ENCODE peak calls at places on chromosomes 13 and 19, in eight cellular contexts. C is NCI-H187; Z is activated T-cell treated with anti-CD3 and anti-CD28 coated beads, Interleukin-2, amount 50 U/mL, for 24 hours; N is GM03348; A is BJ; E is T-helper 2 cell; Q is stimulated activated CD4-positive, alpha-beta T cell treated with anti-CD3 and anti-CD28 coated beads, Interleukin-2, amount 100 ng/mL, for 24 hours; S is T-helper 9 cell. G is an unnamed sample.

GRCh38 chr13:79402679-79403078 is 3.4 kb downstream of the RBM26 start:
- DNase-seq in Q (no peak), A (no peak), S (no peak), Z (no peak), C (no peak), N (no peak), E (no peak), G (no peak)

GRCh38 chr13:39862891-39863290 is 207.4 kb downstream of the COG6 start:
- DNase-seq in S (no peak), N (no peak), Q (no peak), A (no peak), E (no peak), Z (no peak), C (no peak), G (no peak)

GRCh38 chr19:7415163-7415856 is 66.6 kb downstream of the ARHGEF18 start:
- DNase-seq in S (no peak), Q (no peak), Z (no peak), C (no peak), N (no peak), A (no peak), E (no peak), G (peak; percentile 11)

GRCh38 chr13:95087746-95088305 is 213.4 kb downstream of the ABCC4 start:
- DNase-seq in N (peak; percentile 42), E (no peak), S (no peak), Q (no peak), Z (no peak), C (no peak), A (no peak), G (no peak)

GRCh38 chr13:46795321-46795720 is 1.6 kb downstream of the ESD start:
- DNase-seq in N (no peak), E (no peak), Q (no peak), Z (no peak), C (no peak), S (no peak), A (no peak), G (no peak)

GRCh38 chr19:54684537-54684936 is 21.8 kb downstream of the LILRB4 start:
- DNase-seq in Z (no peak), Q (no peak), C (no peak), A (no peak), S (no peak), E (peak; percentile 29), N (no peak), G (no peak)

GRCh38 chr19:28374971-28375370 is 838.0 kb downstream of the UQCRFS1 start:
- DNase-seq in N (no peak), S (no peak), Z (no peak), Q (no peak), E (no peak), A (no peak), C (no peak), G (no peak)

GRCh38 chr19:850221-850978 is 1.7 kb upstream of the ELANE start:
- DNase-seq in C (no peak), S (no peak), N (peak; percentile 92), Z (no peak), Q (no peak), E (peak; percentile 45), A (peak; percentile 75), G (no peak)

GRCh38 chr19:17404621-17405249 is 695 bp downstream of the BST2 start:
- DNase-seq in A (no peak), N (no peak), E (no peak), Z (peak; percentile 35), C (no peak), S (no peak), Q (no peak), G (no peak)

GRCh38 chr19:46606681-46607440 is 5.7 kb downstream of the CALM3 start:
- DNase-seq in Z (no peak), Q (no peak), S (no peak), N (no peak), C (no peak), A (no peak), E (no peak), G (no peak)

GRCh38 chr13:112452380-112453206 is 76.4 kb downstream of the SPACA7 start:
- DNase-seq in Z (no peak), E (no peak), C (no peak), A (no peak), S (no peak), N (peak; percentile 3), Q (no peak), G (no peak)

GRCh38 chr19:57560049-57560491 is 407 bp upstream of the ZNF550 start:
- DNase-seq in E (no peak), A (peak; percentile 61), N (peak; percentile 14), C (no peak), Z (no peak), Q (no peak), S (no peak), G (no peak)

GRCh38 chr13:61142506-61142905 is 273.1 kb downstream of the PCDH20 start:
- DNase-seq in A (no peak), N (no peak), Q (no peak), Z (no peak), C (no peak), S (no peak), E (no peak), G (no peak)

GRCh38 chr13:22285867-22286632 is 615.2 kb downstream of the FGF9 start:
- DNase-seq in Q (no peak), A (no peak), N (no peak), C (no peak), S (no peak), Z (no peak), E (no peak), G (no peak)

GRCh38 chr19:28701491-28701890 is 511.5 kb downstream of the UQCRFS1 start:
- DNase-seq in S (no peak), C (no peak), N (no peak), E (no peak), Z (no peak), Q (no peak), A (peak; percentile 84), G (no peak)

GRCh38 chr19:2782357-2782935 is 627 bp downstream of the SGTA start:
- DNase-seq in Z (no peak), C (no peak), E (no peak), S (no peak), A (no peak), N (no peak), Q (no peak), G (no peak)

GRCh38 chr19:15283141-15283885 is 49.0 kb downstream of the BRD4 start:
- DNase-seq in A (no peak), S (no peak), C (no peak), N (peak; percentile 72), E (no peak), Q (peak; percentile 47), Z (peak; percentile 54), G (no peak)

GRCh38 chr19:45522010-45522941 is 15.0 kb downstream of the VASP start:
- DNase-seq in Z (no peak), Q (no peak), A (no peak), C (no peak), E (no peak), N (no peak), S (no peak), G (no peak)

GRCh38 chr13:30872685-30873443 is 33.2 kb upstream of the MEDAG start:
- DNase-seq in N (peak; percentile 78), C (no peak), Z (no peak), S (no peak), E (no peak), A (peak; percentile 66), Q (no peak), G (peak; percentile 51)

GRCh38 chr19:46147166-46147740 is 785 bp upstream of the IGFL2 start:
- DNase-seq in S (no peak), E (no peak), N (no peak), C (no peak), Z (no peak), Q (no peak), A (no peak), G (no peak)

GRCh38 chr19:19275166-19275565 is 2.1 kb upstream of the TM6SF2 start:
- DNase-seq in S (no peak), N (no peak), C (no peak), Q (no peak), E (no peak), A (no peak), Z (no peak), G (no peak)

GRCh38 chr13:113951246-113951999 is 22.5 kb downstream of the C13orf46 start:
- DNase-seq in Z (peak; percentile 72), A (no peak), C (peak; percentile 89), N (peak; percentile 93), Q (peak; percentile 72), E (peak; percentile 45), S (no peak), G (peak; percentile 34)